ENCODE peak calls at places on chromosomes 7 and 10, in seven cellular contexts. One of them, this sample, is unnamed.

GRCh38 chr10:34489436-34489835 is 325.7 kb downstream of the PARD3 start:
- DNase-seq in mesendoderm: no peak
- DNase-seq in H9: no peak
- DNase-seq in IMR-90: no peak
- DNase-seq in neuronal stem cell: no peak
- DNase-seq in trophoblast cell: no peak
- DNase-seq in H1: no peak
- DNase-seq in this sample: no peak

GRCh38 chr7:140035400-140036223 is 27.1 kb downstream of the PARP12 start:
- DNase-seq in trophoblast cell: no peak
- DNase-seq in neuronal stem cell: no peak
- DNase-seq in mesendoderm: peak; percentile 10
- DNase-seq in H9: no peak
- DNase-seq in IMR-90: peak; percentile 81
- DNase-seq in H1: no peak
- DNase-seq in this sample: peak; percentile 34

GRCh38 chr7:141242568-141242967 is 168.7 kb downstream of the TMEM178B start:
- DNase-seq in neuronal stem cell: no peak
- DNase-seq in trophoblast cell: no peak
- DNase-seq in H1: no peak
- DNase-seq in mesendoderm: no peak
- DNase-seq in H9: no peak
- DNase-seq in IMR-90: no peak
- DNase-seq in this sample: no peak

GRCh38 chr10:72031706-72032105 is 56.6 kb downstream of the SPOCK2 start:
- DNase-seq in trophoblast cell: no peak
- DNase-seq in IMR-90: no peak
- DNase-seq in H9: no peak
- DNase-seq in neuronal stem cell: no peak
- DNase-seq in H1: no peak
- DNase-seq in mesendoderm: no peak
- DNase-seq in this sample: no peak

GRCh38 chr10:114388275-114388674 is 16.0 kb downstream of the AFAP1L2 start:
- DNase-seq in mesendoderm: no peak
- DNase-seq in neuronal stem cell: no peak
- DNase-seq in IMR-90: no peak
- DNase-seq in H9: no peak
- DNase-seq in H1: no peak
- DNase-seq in trophoblast cell: no peak
- DNase-seq in this sample: peak; percentile 52

GRCh38 chr7:115297651-115298050 is 375.8 kb downstream of the MDFIC start:
- DNase-seq in mesendoderm: peak; percentile 5
- DNase-seq in trophoblast cell: peak; percentile 69
- DNase-seq in H1: no peak
- DNase-seq in H9: no peak
- DNase-seq in neuronal stem cell: no peak
- DNase-seq in IMR-90: peak; percentile 64
- DNase-seq in this sample: peak; percentile 53

GRCh38 chr7:79308176-79308575 is 145.3 kb downstream of the MAGI2 start:
- DNase-seq in mesendoderm: no peak
- DNase-seq in H9: no peak
- DNase-seq in trophoblast cell: no peak
- DNase-seq in H1: no peak
- DNase-seq in IMR-90: no peak
- DNase-seq in neuronal stem cell: no peak
- DNase-seq in this sample: no peak

GRCh38 chr10:7937315-7937945 is 117.1 kb upstream of the GATA3 start:
- DNase-seq in H9: no peak
- DNase-seq in H1: no peak
- DNase-seq in trophoblast cell: peak; percentile 15
- DNase-seq in mesendoderm: no peak
- DNase-seq in IMR-90: peak; percentile 17
- DNase-seq in neuronal stem cell: no peak
- DNase-seq in this sample: no peak

GRCh38 chr10:125158528-125159485 is 1.6 kb downstream of the CTBP2 start:
- DNase-seq in mesendoderm: no peak
- DNase-seq in IMR-90: peak; percentile 54
- DNase-seq in H9: peak; percentile 15
- DNase-seq in H1: peak; percentile 35
- DNase-seq in neuronal stem cell: no peak
- DNase-seq in trophoblast cell: peak; percentile 58
- DNase-seq in this sample: peak; percentile 78

GRCh38 chr10:50511512-50512213 is 112.1 kb downstream of the SGMS1 start:
- DNase-seq in neuronal stem cell: no peak
- DNase-seq in mesendoderm: no peak
- DNase-seq in H9: no peak
- DNase-seq in trophoblast cell: peak; percentile 91
- DNase-seq in H1: no peak
- DNase-seq in IMR-90: peak; percentile 80
- DNase-seq in this sample: no peak

GRCh38 chr7:150363872-150364271 is 4.8 kb upstream of the REPIN1 start:
- DNase-seq in neuronal stem cell: no peak
- DNase-seq in trophoblast cell: peak; percentile 22
- DNase-seq in mesendoderm: no peak
- DNase-seq in H1: no peak
- DNase-seq in H9: no peak
- DNase-seq in IMR-90: no peak
- DNase-seq in this sample: no peak

GRCh38 chr10:110845372-110845755 is 26.4 kb upstream of the PDCD4 start:
- DNase-seq in H9: no peak
- DNase-seq in mesendoderm: no peak
- DNase-seq in neuronal stem cell: no peak
- DNase-seq in IMR-90: no peak
- DNase-seq in trophoblast cell: no peak
- DNase-seq in H1: no peak
- DNase-seq in this sample: no peak

GRCh38 chr10:5615263-5615820 is 51.1 kb downstream of the ASB13 start:
- DNase-seq in IMR-90: no peak
- DNase-seq in H1: no peak
- DNase-seq in mesendoderm: no peak
- DNase-seq in H9: no peak
- DNase-seq in neuronal stem cell: no peak
- DNase-seq in trophoblast cell: no peak
- DNase-seq in this sample: no peak

GRCh38 chr10:24552346-24553016 is 171.2 kb downstream of the ARHGAP21 start:
- DNase-seq in H9: peak; percentile 99
- DNase-seq in trophoblast cell: peak; percentile 73
- DNase-seq in H1: peak; percentile 99
- DNase-seq in IMR-90: no peak
- DNase-seq in mesendoderm: peak; percentile 96
- DNase-seq in neuronal stem cell: no peak
- DNase-seq in this sample: no peak

GRCh38 chr7:74606101-74606908 is 51.2 kb upstream of the GTF2I start:
- DNase-seq in H9: peak; percentile 58
- DNase-seq in mesendoderm: peak; percentile 40
- DNase-seq in H1: peak; percentile 76
- DNase-seq in IMR-90: no peak
- DNase-seq in neuronal stem cell: no peak
- DNase-seq in trophoblast cell: no peak
- DNase-seq in this sample: no peak

GRCh38 chr10:101272229-101272868 is 43.1 kb upstream of the LBX1 start:
- DNase-seq in neuronal stem cell: peak; percentile 75
- DNase-seq in H9: peak; percentile 89
- DNase-seq in IMR-90: peak; percentile 54
- DNase-seq in H1: peak; percentile 90
- DNase-seq in mesendoderm: peak; percentile 91
- DNase-seq in trophoblast cell: peak; percentile 84
- DNase-seq in this sample: peak; percentile 73

GRCh38 chr10:4939224-4940072 is 23.8 kb upstream of the AKR1C1 start:
- DNase-seq in mesendoderm: no peak
- DNase-seq in H1: no peak
- DNase-seq in IMR-90: no peak
- DNase-seq in trophoblast cell: no peak
- DNase-seq in H9: no peak
- DNase-seq in neuronal stem cell: no peak
- DNase-seq in this sample: no peak

GRCh38 chr10:77578583-77579227 is 58.9 kb downstream of the KCNMA1 start:
- DNase-seq in IMR-90: peak; percentile 90
- DNase-seq in mesendoderm: no peak
- DNase-seq in H9: no peak
- DNase-seq in neuronal stem cell: no peak
- DNase-seq in H1: no peak
- DNase-seq in trophoblast cell: no peak
- DNase-seq in this sample: peak; percentile 88

GRCh38 chr7:139365336-139365735 is 5.6 kb downstream of the LUC7L2 start:
- DNase-seq in mesendoderm: no peak
- DNase-seq in neuronal stem cell: no peak
- DNase-seq in H1: no peak
- DNase-seq in trophoblast cell: no peak
- DNase-seq in H9: no peak
- DNase-seq in IMR-90: no peak
- DNase-seq in this sample: no peak

GRCh38 chr7:150826061-150826849 is 25.7 kb downstream of the TMEM176A start:
- DNase-seq in mesendoderm: no peak
- DNase-seq in trophoblast cell: peak; percentile 96
- DNase-seq in neuronal stem cell: no peak
- DNase-seq in H1: no peak
- DNase-seq in IMR-90: no peak
- DNase-seq in H9: no peak
- DNase-seq in this sample: no peak

GRCh38 chr7:18530224-18531179 is 35.0 kb downstream of the HDAC9 start:
- DNase-seq in trophoblast cell: no peak
- DNase-seq in mesendoderm: no peak
- DNase-seq in neuronal stem cell: no peak
- DNase-seq in IMR-90: no peak
- DNase-seq in H9: no peak
- DNase-seq in H1: no peak
- DNase-seq in this sample: no peak

GRCh38 chr7:54946271-54946670 is 72.5 kb upstream of the EGFR start:
- DNase-seq in IMR-90: no peak
- DNase-seq in mesendoderm: no peak
- DNase-seq in H1: no peak
- DNase-seq in neuronal stem cell: no peak
- DNase-seq in trophoblast cell: peak; percentile 95
- DNase-seq in H9: no peak
- DNase-seq in this sample: no peak
- H4K8ac ChIP-seq in IMR-90: no peak overlapping the region
- H4K8ac ChIP-seq in mesendoderm: no peak overlapping the region
- H4K8ac ChIP-seq in H1: no peak overlapping the region
- H4K8ac ChIP-seq in neuronal stem cell: no peak overlapping the region
- H4K8ac ChIP-seq in trophoblast cell: no peak overlapping the region
- H4K8ac ChIP-seq in H9: no peak overlapping the region
- H4K8ac ChIP-seq in this sample: no peak overlapping the region

DNA sequence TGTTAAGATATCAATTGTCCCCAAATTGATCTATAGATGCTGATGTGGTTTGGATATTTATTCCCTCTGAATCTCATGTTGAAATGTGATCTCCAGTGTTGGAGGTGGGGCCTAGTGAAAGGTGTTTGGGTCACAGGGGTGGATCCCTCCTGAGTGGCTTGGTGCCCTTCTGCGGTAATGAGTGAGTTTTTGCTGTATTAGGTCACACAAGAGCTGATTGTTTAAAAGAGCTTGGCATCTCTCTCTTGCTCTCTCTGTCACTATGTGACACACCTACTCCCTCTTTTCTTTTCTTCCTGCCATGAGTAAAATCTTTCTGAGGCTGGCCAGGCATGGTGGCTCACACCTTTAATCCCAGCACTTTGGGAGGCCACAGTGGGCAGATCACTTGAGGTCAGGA is 98.2 kb upstream of the KAT6B start:
- DNase-seq in H9: no peak
- DNase-seq in mesendoderm: no peak
- DNase-seq in trophoblast cell: no peak
- DNase-seq in H1: no peak
- DNase-seq in neuronal stem cell: no peak
- DNase-seq in IMR-90: no peak
- DNase-seq in this sample: no peak
- H3K23ac ChIP-seq in H9: no peak overlapping the region
- H3K23ac ChIP-seq in mesendoderm: no peak overlapping the region
- H3K23ac ChIP-seq in trophoblast cell: no peak overlapping the region
- H3K23ac ChIP-seq in H1: no peak overlapping the region
- H3K23ac ChIP-seq in neuronal stem cell: no peak overlapping the region
- H3K23ac ChIP-seq in IMR-90: no peak overlapping the region
- H3K23ac ChIP-seq in this sample: no peak overlapping the region

GRCh38 chr7:98878365-98879197 is at the start of gene TRRAP:
- DNase-seq in mesendoderm: peak; percentile 81
- DNase-seq in neuronal stem cell: peak; percentile 72
- DNase-seq in H1: peak; percentile 90
- DNase-seq in IMR-90: peak; percentile 62
- DNase-seq in trophoblast cell: peak; percentile 63
- DNase-seq in H9: peak; percentile 75
- DNase-seq in this sample: peak; percentile 68

GRCh38 chr7:98877146-98877545 is 1.2 kb upstream of the TRRAP start:
- DNase-seq in trophoblast cell: no peak
- DNase-seq in neuronal stem cell: no peak
- DNase-seq in IMR-90: no peak
- DNase-seq in H9: no peak
- DNase-seq in mesendoderm: no peak
- DNase-seq in H1: no peak
- DNase-seq in this sample: no peak

GRCh38 chr7:98879198-98879988 is 1.1 kb downstream of the TRRAP start:
- DNase-seq in H1: peak; percentile 50
- DNase-seq in IMR-90: peak; percentile 17
- DNase-seq in trophoblast cell: peak; percentile 63
- DNase-seq in mesendoderm: peak; percentile 74
- DNase-seq in H9: peak; percentile 49
- DNase-seq in neuronal stem cell: no peak
- DNase-seq in this sample: peak; percentile 41

GRCh38 chr7:98879989-98880337 is 1.6 kb downstream of the TRRAP start:
- DNase-seq in H9: no peak
- DNase-seq in mesendoderm: no peak
- DNase-seq in trophoblast cell: no peak
- DNase-seq in neuronal stem cell: no peak
- DNase-seq in H1: no peak
- DNase-seq in IMR-90: no peak
- DNase-seq in this sample: no peak

DNA sequence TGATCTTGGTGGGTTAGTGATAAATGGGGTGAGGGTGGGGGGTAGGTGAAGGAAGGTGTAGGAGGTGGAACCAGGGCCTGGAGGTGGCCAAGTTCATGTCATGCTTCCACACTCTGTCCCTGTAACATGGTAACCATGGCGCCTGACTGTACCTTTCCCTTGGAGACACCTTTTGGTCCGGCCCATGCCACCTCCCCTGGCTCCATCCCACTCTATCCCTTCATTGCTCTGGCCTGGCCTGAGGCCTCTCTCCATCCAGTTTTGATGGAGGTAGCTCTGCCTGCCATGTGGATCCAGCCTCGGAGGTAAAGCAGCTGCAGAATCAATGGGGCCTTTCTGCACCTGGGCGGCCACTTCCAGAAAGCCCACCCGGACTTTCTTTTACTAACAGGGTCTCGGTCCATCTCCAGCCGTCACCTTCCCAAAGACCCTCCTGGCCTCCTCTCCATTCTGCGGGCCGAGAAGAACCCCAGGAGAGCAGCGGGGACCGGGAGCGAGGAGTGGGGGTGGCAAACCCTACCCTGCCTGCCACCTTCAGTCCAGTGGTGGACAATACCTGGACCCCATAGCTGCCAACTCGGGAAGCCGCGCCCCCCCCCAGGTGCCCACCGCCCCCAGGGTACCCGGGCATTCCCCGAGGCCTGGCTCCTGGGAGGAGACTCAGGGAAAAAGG is 504 bp upstream of the TRRAP start:
- DNase-seq in mesendoderm: peak; percentile 34
- DNase-seq in neuronal stem cell: no peak
- DNase-seq in H1: no peak
- DNase-seq in IMR-90: no peak
- DNase-seq in trophoblast cell: no peak
- DNase-seq in H9: no peak
- DNase-seq in this sample: no peak
- H4K8ac ChIP-seq in mesendoderm: no peak overlapping the region
- H4K8ac ChIP-seq in neuronal stem cell: no peak overlapping the region
- H4K8ac ChIP-seq in H1: no peak overlapping the region
- H4K8ac ChIP-seq in IMR-90: peak overlapping the region; percentile 87
- H4K8ac ChIP-seq in trophoblast cell: peak overlapping the region; percentile 95
- H4K8ac ChIP-seq in H9: no peak overlapping the region
- H4K8ac ChIP-seq in this sample: peak overlapping the region; percentile 45

GRCh38 chr10:79430946-79431345 is 14.5 kb downstream of the ZCCHC24 start:
- DNase-seq in trophoblast cell: no peak
- DNase-seq in IMR-90: no peak
- DNase-seq in neuronal stem cell: no peak
- DNase-seq in H1: no peak
- DNase-seq in H9: no peak
- DNase-seq in mesendoderm: no peak
- DNase-seq in this sample: no peak
- H3K23ac ChIP-seq in trophoblast cell: no peak overlapping the region
- H3K23ac ChIP-seq in IMR-90: no peak overlapping the region
- H3K23ac ChIP-seq in neuronal stem cell: no peak overlapping the region
- H3K23ac ChIP-seq in H1: no peak overlapping the region
- H3K23ac ChIP-seq in H9: no peak overlapping the region
- H3K23ac ChIP-seq in mesendoderm: no peak overlapping the region
- H3K23ac ChIP-seq in this sample: no peak overlapping the region